ENCODE peak calls at places on chromosomes 12 and 14, in nine cellular contexts. O is ovary, J is AG04450, L is HL-60, I is upper lobe of right lung, Q is pancreas, H is uterus, V is lung, S is A549. T is an unnamed sample.

GRCh38 chr12:15880721-15881120 is 1.5 kb upstream of the STRAP start:
- DNase-seq in O (no peak), J (no peak), L (no peak), I (no peak), Q (no peak), H (no peak), V (no peak), S (no peak), T (no peak)

GRCh38 chr12:26845984-26846383 is 13.0 kb upstream of the ITPR2 start:
- DNase-seq in O (peak), J (peak), L (peak), I (no peak), Q (no peak), H (no peak), V (peak), S (no peak), T (peak)

GRCh38 chr12:87467893-87468292 is 561.3 kb downstream of the C12orf50 start:
- DNase-seq in O (no peak), J (no peak), L (no peak), I (no peak), Q (no peak), H (no peak), V (no peak), S (no peak), T (no peak)

GRCh38 chr12:121837680-121838079 is 21.0 kb downstream of the HPD start:
- DNase-seq in O (no peak), J (no peak), L (no peak), I (no peak), Q (no peak), H (no peak), V (no peak), S (no peak), T (no peak)

GRCh38 chr14:30252151-30252550 is 306.8 kb upstream of the G2E3 start:
- DNase-seq in O (no peak), J (no peak), L (no peak), I (no peak), Q (no peak), H (no peak), V (no peak), S (no peak), T (no peak)

GRCh38 chr12:54261817-54262402 is 18.0 kb downstream of the CBX5 start:
- DNase-seq in O (no peak), J (no peak), L (no peak), I (no peak), Q (no peak), H (no peak), V (no peak), S (no peak), T (no peak)

GRCh38 chr12:40946612-40947194 is 241.4 kb upstream of the PDZRN4 start:
- DNase-seq in O (no peak), J (no peak), L (no peak), I (no peak), Q (no peak), H (no peak), V (no peak), S (peak), T (no peak)

GRCh38 chr12:23552417-23552816 is 397.1 kb downstream of the SOX5 start:
- DNase-seq in O (no peak), J (no peak), L (no peak), I (no peak), Q (no peak), H (no peak), V (no peak), S (no peak), T (no peak)

GRCh38 chr12:113097716-113098427 is 37.7 kb downstream of the RASAL1 start:
- DNase-seq in O (no peak), J (no peak), L (no peak), I (no peak), Q (peak), H (no peak), V (no peak), S (no peak), T (no peak)
- H3K27ac ChIP-seq in O (no peak), J (no peak), L (no peak), I (no peak), Q (no peak), H (no peak), V (no peak), S (no peak), T (no peak)

DNA sequence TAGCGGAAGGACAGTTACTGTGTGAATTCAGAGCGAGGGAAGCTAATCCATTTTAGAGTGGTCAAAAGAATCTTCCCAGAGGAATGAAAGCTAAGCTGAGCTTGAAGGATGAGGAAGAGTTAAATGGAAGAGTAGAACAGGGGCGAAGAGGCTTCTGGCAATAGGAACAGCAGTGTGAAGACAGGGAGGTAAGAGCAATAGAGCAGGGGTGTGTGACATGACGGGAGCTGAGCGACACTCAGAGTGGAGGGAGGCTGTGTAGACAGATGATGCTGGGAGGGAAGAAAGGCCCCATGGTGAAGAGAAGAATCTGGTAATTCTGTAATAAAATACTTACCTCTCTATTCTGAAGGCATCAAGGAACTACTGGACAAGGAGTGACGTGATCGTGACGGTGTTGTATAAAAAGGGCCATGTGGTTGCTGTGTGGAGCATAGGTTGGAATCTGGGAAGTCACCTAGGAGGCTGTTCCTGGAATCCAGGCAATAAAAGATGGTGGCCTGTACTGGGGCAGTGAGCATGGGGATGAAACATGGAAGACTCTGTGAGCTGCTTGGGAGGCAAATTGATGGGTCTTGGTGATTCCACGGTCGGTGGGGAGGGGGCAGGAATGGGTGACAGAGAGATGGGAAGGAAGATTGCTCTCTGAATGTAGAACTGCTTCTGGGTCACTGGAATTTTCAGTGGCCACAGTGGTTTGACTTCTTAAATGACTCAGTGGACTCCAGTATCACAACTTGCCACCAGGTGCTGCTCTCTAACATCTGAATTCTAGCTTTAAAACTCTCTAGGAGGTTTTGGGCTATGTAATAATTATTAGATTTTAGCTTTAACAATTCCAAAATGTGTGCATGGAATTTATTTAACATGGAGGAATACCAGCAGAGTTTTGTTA is 164.1 kb downstream of the ATP23 start:
- DNase-seq in O (no peak), J (no peak), L (no peak), I (no peak), Q (no peak), H (no peak), V (no peak), S (peak), T (peak)
- TF ChIP-seq CTCF in O (no peak), J (peak), L (no peak), I (no peak), Q (no peak), H (no peak), V (no peak), S (no peak), T (peak)

DNA sequence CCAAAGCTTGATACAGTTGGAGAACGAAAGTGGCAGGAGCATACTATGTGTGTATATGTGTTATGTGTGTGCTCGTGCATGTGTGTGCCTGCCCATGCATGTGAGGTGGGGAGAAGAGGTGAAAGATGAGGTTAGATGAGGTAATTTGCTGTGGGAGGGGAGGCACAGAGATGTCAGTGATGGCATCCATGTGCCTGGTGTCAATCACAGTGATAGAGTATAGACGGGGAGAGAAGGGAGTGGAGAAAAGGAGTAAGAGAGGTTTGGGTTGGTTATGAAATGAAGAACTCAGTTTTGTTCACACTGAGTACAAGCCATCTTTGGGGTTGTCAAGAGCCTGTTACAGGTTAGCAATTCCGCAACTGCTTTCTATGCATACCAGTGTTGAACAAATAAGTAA is 14.6 kb upstream of the NYNRIN start:
- DNase-seq in O (no peak), J (no peak), L (no peak), I (no peak), Q (no peak), H (no peak), V (no peak), S (no peak), T (no peak)
- H3K27ac ChIP-seq in O (no peak), J (no peak), L (no peak), I (no peak), Q (no peak), H (no peak), V (no peak), S (no peak), T (no peak)

GRCh38 chr12:123522164-123522563 is 11.4 kb downstream of the RILPL1 start:
- DNase-seq in O (no peak), J (no peak), L (no peak), I (no peak), Q (no peak), H (no peak), V (no peak), S (no peak), T (no peak)
- TF ChIP-seq CTCF in O (no peak), J (no peak), L (no peak), I (no peak), Q (no peak), H (no peak), V (no peak), S (no peak), T (no peak)

GRCh38 chr14:68627050-68627867 is 165.6 kb downstream of the ZFP36L1 start:
- DNase-seq in O (no peak), J (no peak), L (no peak), I (peak), Q (peak), H (peak), V (no peak), S (peak), T (no peak)

GRCh38 chr14:68627868-68628604 is 164.8 kb downstream of the ZFP36L1 start:
- DNase-seq in O (no peak), J (no peak), L (no peak), I (peak), Q (peak), H (no peak), V (no peak), S (no peak), T (no peak)

GRCh38 chr14:68625366-68626090 is 167.3 kb downstream of the ZFP36L1 start:
- DNase-seq in O (peak), J (no peak), L (no peak), I (peak), Q (no peak), H (peak), V (no peak), S (no peak), T (no peak)

GRCh38 chr14:68624541-68625220 is 168.2 kb downstream of the ZFP36L1 start:
- DNase-seq in O (peak), J (no peak), L (no peak), I (peak), Q (no peak), H (peak), V (peak), S (no peak), T (no peak)

DNA sequence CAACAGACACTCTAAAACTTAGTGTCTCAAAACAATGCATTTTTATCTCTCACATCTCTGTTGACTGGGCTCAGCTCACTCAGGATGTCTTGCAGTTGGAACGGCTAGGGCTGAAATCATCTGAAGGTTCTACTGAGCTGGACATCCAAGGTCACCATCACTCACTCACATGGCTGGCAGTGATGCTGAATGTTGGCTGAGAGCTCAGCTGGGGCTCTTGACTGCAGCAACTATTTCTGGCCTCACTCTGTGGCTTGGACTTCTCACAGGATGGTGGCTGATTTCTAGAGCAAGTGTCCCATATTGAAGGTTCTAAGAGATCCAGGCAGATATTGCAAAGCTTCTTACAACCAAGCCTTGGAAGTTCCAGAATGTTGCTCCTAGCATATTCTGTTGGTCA is 166.5 kb downstream of the ZFP36L1 start:
- DNase-seq in O (peak), J (no peak), L (no peak), I (peak), Q (no peak), H (no peak), V (no peak), S (no peak), T (no peak)
- H3K27ac ChIP-seq in O (no peak), J (no peak), L (no peak), I (no peak), Q (peak), H (peak), V (peak), S (peak), T (no peak)

T was measured in brain microvascular endothelial cell.